ENCODE peak calls at places on chromosomes 11 and 22, in seven cellular contexts. T, M, C, Q, U, I and A are unnamed samples.
A peak's percentile ranks its signal among the peaks of the same experiment; 100 is the strongest.

GRCh38 chr11:85182437-85183109 is 444.6 kb downstream of the DLG2 start:
- DNase-seq in T (no peak), I (peak; percentile 42), C (no peak), M (no peak), Q (peak; percentile 73), U (peak; percentile 57), A (no peak)

GRCh38 chr22:24040946-24041345 is 29.8 kb downstream of the CABIN1 start:
- DNase-seq in Q (no peak), T (no peak), I (no peak), U (no peak), C (no peak), M (no peak), A (peak; percentile 8)

GRCh38 chr22:20419664-20419951 is 18.0 kb downstream of the SCARF2 start:
- DNase-seq in T (no peak), Q (no peak), I (no peak), M (no peak), C (no peak), U (no peak), A (no peak)

GRCh38 chr11:2742201-2742600 is 42.4 kb upstream of the KCNQ1OT1 start:
- DNase-seq in M (no peak), I (no peak), T (no peak), U (no peak), Q (no peak), C (no peak), A (no peak)

GRCh38 chr22:42560781-42561180 is 7.0 kb downstream of the SERHL2 start:
- DNase-seq in C (no peak), M (no peak), I (no peak), U (peak; percentile 34), Q (no peak), T (no peak), A (no peak)

GRCh38 chr22:39530692-39531331 is 1.7 kb downstream of the RPS19BP1 start:
- DNase-seq in I (no peak), Q (peak; percentile 32), M (no peak), U (peak; percentile 68), C (no peak), T (no peak), A (no peak)

GRCh38 chr11:131465746-131466145 is 95.3 kb downstream of the NTM start:
- DNase-seq in Q (no peak), M (no peak), T (no peak), I (no peak), C (peak; percentile 38), U (no peak), A (no peak)

GRCh38 chr22:49727191-49727880 is 100.3 kb downstream of the BRD1 start:
- DNase-seq in M (no peak), I (no peak), C (no peak), U (no peak), Q (no peak), T (no peak), A (no peak)

GRCh38 chr22:37165940-37166674 is 16.4 kb upstream of the IL2RB start:
- DNase-seq in I (no peak), T (no peak), C (no peak), Q (no peak), U (no peak), M (no peak), A (peak; percentile 56)

GRCh38 chr22:27108425-27109114 is 451.2 kb downstream of the MIAT start:
- DNase-seq in C (no peak), Q (no peak), U (no peak), I (peak; percentile 44), T (no peak), M (no peak), A (no peak)